ENCODE peak calls at places on chromosomes 12 and 14, in nine cellular contexts. One of them, this sample, is unnamed.

GRCh38 chr12:132295101-132295526 is 34.3 kb downstream of the GALNT9 start:
- DNase-seq in HAP-1: no peak
- DNase-seq in kidney glomerular epithelial cell: no peak
- DNase-seq in fibroblast of mammary gland: no peak
- DNase-seq in activated naive CD4-positive, alpha-beta T cell treated with anti-CD3 and anti-CD28 coated beads for 36 hours: no peak
- DNase-seq in body of pancreas: no peak
- DNase-seq in mesothelial cell of epicardium: no peak
- DNase-seq in foreskin fibroblast: no peak
- DNase-seq in NCI-H1092 treated with DMSO at 0.1 percent for 48 hours: no peak
- DNase-seq in this sample: no peak

GRCh38 chr14:24147761-24148428 is 597 bp downstream of the RNF31 start:
- DNase-seq in foreskin fibroblast: peak
- DNase-seq in body of pancreas: no peak
- DNase-seq in kidney glomerular epithelial cell: no peak
- DNase-seq in mesothelial cell of epicardium: no peak
- DNase-seq in fibroblast of mammary gland: no peak
- DNase-seq in HAP-1: no peak
- DNase-seq in activated naive CD4-positive, alpha-beta T cell treated with anti-CD3 and anti-CD28 coated beads for 36 hours: no peak
- DNase-seq in NCI-H1092 treated with DMSO at 0.1 percent for 48 hours: no peak
- DNase-seq in this sample: no peak

GRCh38 chr12:125983784-125984510 is 918.7 kb downstream of the AACS start:
- DNase-seq in HAP-1: no peak
- DNase-seq in body of pancreas: peak
- DNase-seq in foreskin fibroblast: no peak
- DNase-seq in fibroblast of mammary gland: no peak
- DNase-seq in mesothelial cell of epicardium: no peak
- DNase-seq in activated naive CD4-positive, alpha-beta T cell treated with anti-CD3 and anti-CD28 coated beads for 36 hours: peak
- DNase-seq in kidney glomerular epithelial cell: no peak
- DNase-seq in NCI-H1092 treated with DMSO at 0.1 percent for 48 hours: no peak
- DNase-seq in this sample: peak

GRCh38 chr14:103518416-103519042 is 4.1 kb downstream of the CKB start:
- DNase-seq in foreskin fibroblast: peak
- DNase-seq in HAP-1: no peak
- DNase-seq in mesothelial cell of epicardium: no peak
- DNase-seq in fibroblast of mammary gland: peak
- DNase-seq in kidney glomerular epithelial cell: no peak
- DNase-seq in NCI-H1092 treated with DMSO at 0.1 percent for 48 hours: peak
- DNase-seq in body of pancreas: peak
- DNase-seq in activated naive CD4-positive, alpha-beta T cell treated with anti-CD3 and anti-CD28 coated beads for 36 hours: peak
- DNase-seq in this sample: peak

GRCh38 chr12:3944620-3945019 is 71.4 kb upstream of the PARP11 start:
- DNase-seq in HAP-1: peak
- DNase-seq in fibroblast of mammary gland: no peak
- DNase-seq in foreskin fibroblast: no peak
- DNase-seq in activated naive CD4-positive, alpha-beta T cell treated with anti-CD3 and anti-CD28 coated beads for 36 hours: no peak
- DNase-seq in NCI-H1092 treated with DMSO at 0.1 percent for 48 hours: no peak
- DNase-seq in body of pancreas: no peak
- DNase-seq in kidney glomerular epithelial cell: no peak
- DNase-seq in mesothelial cell of epicardium: no peak
- DNase-seq in this sample: no peak

GRCh38 chr12:91877461-91878230 is 268.0 kb downstream of the BTG1 start:
- DNase-seq in foreskin fibroblast: no peak
- DNase-seq in NCI-H1092 treated with DMSO at 0.1 percent for 48 hours: no peak
- DNase-seq in mesothelial cell of epicardium: no peak
- DNase-seq in HAP-1: no peak
- DNase-seq in kidney glomerular epithelial cell: no peak
- DNase-seq in body of pancreas: no peak
- DNase-seq in activated naive CD4-positive, alpha-beta T cell treated with anti-CD3 and anti-CD28 coated beads for 36 hours: peak
- DNase-seq in fibroblast of mammary gland: no peak
- DNase-seq in this sample: no peak

GRCh38 chr14:87901196-87901595 is 91.8 kb downstream of the GALC start:
- DNase-seq in kidney glomerular epithelial cell: no peak
- DNase-seq in fibroblast of mammary gland: peak
- DNase-seq in body of pancreas: no peak
- DNase-seq in HAP-1: no peak
- DNase-seq in mesothelial cell of epicardium: no peak
- DNase-seq in activated naive CD4-positive, alpha-beta T cell treated with anti-CD3 and anti-CD28 coated beads for 36 hours: no peak
- DNase-seq in foreskin fibroblast: no peak
- DNase-seq in NCI-H1092 treated with DMSO at 0.1 percent for 48 hours: no peak
- DNase-seq in this sample: no peak

GRCh38 chr12:100359822-100360221 is 2.9 kb downstream of the SLC17A8 start:
- DNase-seq in foreskin fibroblast: no peak
- DNase-seq in kidney glomerular epithelial cell: peak
- DNase-seq in activated naive CD4-positive, alpha-beta T cell treated with anti-CD3 and anti-CD28 coated beads for 36 hours: no peak
- DNase-seq in mesothelial cell of epicardium: no peak
- DNase-seq in body of pancreas: no peak
- DNase-seq in fibroblast of mammary gland: no peak
- DNase-seq in NCI-H1092 treated with DMSO at 0.1 percent for 48 hours: no peak
- DNase-seq in HAP-1: no peak
- DNase-seq in this sample: no peak

GRCh38 chr14:90518941-90519256 is 122.1 kb downstream of the CALM1 start:
- DNase-seq in NCI-H1092 treated with DMSO at 0.1 percent for 48 hours: no peak
- DNase-seq in HAP-1: peak
- DNase-seq in activated naive CD4-positive, alpha-beta T cell treated with anti-CD3 and anti-CD28 coated beads for 36 hours: peak
- DNase-seq in foreskin fibroblast: peak
- DNase-seq in mesothelial cell of epicardium: no peak
- DNase-seq in kidney glomerular epithelial cell: no peak
- DNase-seq in fibroblast of mammary gland: peak
- DNase-seq in body of pancreas: peak
- DNase-seq in this sample: no peak

GRCh38 chr14:95322646-95323045 is 2.9 kb upstream of the CLMN start:
- DNase-seq in HAP-1: no peak
- DNase-seq in activated naive CD4-positive, alpha-beta T cell treated with anti-CD3 and anti-CD28 coated beads for 36 hours: no peak
- DNase-seq in foreskin fibroblast: peak
- DNase-seq in mesothelial cell of epicardium: no peak
- DNase-seq in NCI-H1092 treated with DMSO at 0.1 percent for 48 hours: no peak
- DNase-seq in body of pancreas: no peak
- DNase-seq in kidney glomerular epithelial cell: no peak
- DNase-seq in fibroblast of mammary gland: no peak
- DNase-seq in this sample: no peak

GRCh38 chr12:123269980-123270379 is 1.7 kb downstream of the CDK2AP1 start:
- DNase-seq in kidney glomerular epithelial cell: no peak
- DNase-seq in mesothelial cell of epicardium: no peak
- DNase-seq in HAP-1: no peak
- DNase-seq in foreskin fibroblast: no peak
- DNase-seq in body of pancreas: no peak
- DNase-seq in fibroblast of mammary gland: peak
- DNase-seq in NCI-H1092 treated with DMSO at 0.1 percent for 48 hours: peak
- DNase-seq in activated naive CD4-positive, alpha-beta T cell treated with anti-CD3 and anti-CD28 coated beads for 36 hours: no peak
- DNase-seq in this sample: no peak

GRCh38 chr12:78888583-78888982 is 24.0 kb downstream of the SYT1 start:
- DNase-seq in kidney glomerular epithelial cell: peak
- DNase-seq in HAP-1: no peak
- DNase-seq in activated naive CD4-positive, alpha-beta T cell treated with anti-CD3 and anti-CD28 coated beads for 36 hours: no peak
- DNase-seq in foreskin fibroblast: no peak
- DNase-seq in mesothelial cell of epicardium: no peak
- DNase-seq in NCI-H1092 treated with DMSO at 0.1 percent for 48 hours: no peak
- DNase-seq in fibroblast of mammary gland: no peak
- DNase-seq in body of pancreas: no peak
- DNase-seq in this sample: no peak

GRCh38 chr14:42541535-42542001 is 934.9 kb downstream of the LRFN5 start:
- DNase-seq in body of pancreas: no peak
- DNase-seq in HAP-1: no peak
- DNase-seq in mesothelial cell of epicardium: no peak
- DNase-seq in kidney glomerular epithelial cell: peak
- DNase-seq in NCI-H1092 treated with DMSO at 0.1 percent for 48 hours: no peak
- DNase-seq in activated naive CD4-positive, alpha-beta T cell treated with anti-CD3 and anti-CD28 coated beads for 36 hours: no peak
- DNase-seq in foreskin fibroblast: peak
- DNase-seq in fibroblast of mammary gland: peak
- DNase-seq in this sample: no peak

GRCh38 chr12:75269209-75269608 is 59.6 kb upstream of the KCNC2 start:
- DNase-seq in activated naive CD4-positive, alpha-beta T cell treated with anti-CD3 and anti-CD28 coated beads for 36 hours: no peak
- DNase-seq in foreskin fibroblast: no peak
- DNase-seq in body of pancreas: no peak
- DNase-seq in NCI-H1092 treated with DMSO at 0.1 percent for 48 hours: no peak
- DNase-seq in HAP-1: no peak
- DNase-seq in kidney glomerular epithelial cell: no peak
- DNase-seq in fibroblast of mammary gland: no peak
- DNase-seq in mesothelial cell of epicardium: no peak
- DNase-seq in this sample: no peak

GRCh38 chr12:14836336-14837210 is 6.8 kb downstream of the ART4 start:
- DNase-seq in HAP-1: no peak
- DNase-seq in fibroblast of mammary gland: peak
- DNase-seq in NCI-H1092 treated with DMSO at 0.1 percent for 48 hours: no peak
- DNase-seq in kidney glomerular epithelial cell: peak
- DNase-seq in body of pancreas: no peak
- DNase-seq in mesothelial cell of epicardium: no peak
- DNase-seq in foreskin fibroblast: peak
- DNase-seq in activated naive CD4-positive, alpha-beta T cell treated with anti-CD3 and anti-CD28 coated beads for 36 hours: no peak
- DNase-seq in this sample: no peak

GRCh38 chr12:98513379-98514318 is 1.7 kb upstream of the TMPO start:
- DNase-seq in mesothelial cell of epicardium: no peak
- DNase-seq in NCI-H1092 treated with DMSO at 0.1 percent for 48 hours: no peak
- DNase-seq in fibroblast of mammary gland: no peak
- DNase-seq in HAP-1: no peak
- DNase-seq in kidney glomerular epithelial cell: no peak
- DNase-seq in activated naive CD4-positive, alpha-beta T cell treated with anti-CD3 and anti-CD28 coated beads for 36 hours: no peak
- DNase-seq in foreskin fibroblast: no peak
- DNase-seq in body of pancreas: no peak
- DNase-seq in this sample: no peak

GRCh38 chr14:54664961-54665360 is 98.0 kb downstream of the SAMD4A start:
- DNase-seq in body of pancreas: no peak
- DNase-seq in HAP-1: no peak
- DNase-seq in NCI-H1092 treated with DMSO at 0.1 percent for 48 hours: no peak
- DNase-seq in foreskin fibroblast: no peak
- DNase-seq in fibroblast of mammary gland: no peak
- DNase-seq in activated naive CD4-positive, alpha-beta T cell treated with anti-CD3 and anti-CD28 coated beads for 36 hours: no peak
- DNase-seq in kidney glomerular epithelial cell: no peak
- DNase-seq in mesothelial cell of epicardium: no peak
- DNase-seq in this sample: no peak

GRCh38 chr14:69043007-69043444 is 63.9 kb upstream of the ACTN1 start:
- DNase-seq in body of pancreas: peak
- DNase-seq in mesothelial cell of epicardium: no peak
- DNase-seq in kidney glomerular epithelial cell: no peak
- DNase-seq in foreskin fibroblast: peak
- DNase-seq in fibroblast of mammary gland: no peak
- DNase-seq in activated naive CD4-positive, alpha-beta T cell treated with anti-CD3 and anti-CD28 coated beads for 36 hours: no peak
- DNase-seq in NCI-H1092 treated with DMSO at 0.1 percent for 48 hours: no peak
- DNase-seq in HAP-1: no peak
- DNase-seq in this sample: peak

GRCh38 chr12:121888478-121889266 is at the start of gene PSMD9:
- DNase-seq in HAP-1: peak
- DNase-seq in fibroblast of mammary gland: peak
- DNase-seq in kidney glomerular epithelial cell: peak
- DNase-seq in body of pancreas: peak
- DNase-seq in mesothelial cell of epicardium: peak
- DNase-seq in NCI-H1092 treated with DMSO at 0.1 percent for 48 hours: peak
- DNase-seq in foreskin fibroblast: peak
- DNase-seq in activated naive CD4-positive, alpha-beta T cell treated with anti-CD3 and anti-CD28 coated beads for 36 hours: peak
- DNase-seq in this sample: peak

GRCh38 chr14:76502638-76503037 is 126.7 kb downstream of the ESRRB start:
- DNase-seq in HAP-1: no peak
- DNase-seq in fibroblast of mammary gland: no peak
- DNase-seq in foreskin fibroblast: no peak
- DNase-seq in kidney glomerular epithelial cell: no peak
- DNase-seq in activated naive CD4-positive, alpha-beta T cell treated with anti-CD3 and anti-CD28 coated beads for 36 hours: no peak
- DNase-seq in mesothelial cell of epicardium: no peak
- DNase-seq in NCI-H1092 treated with DMSO at 0.1 percent for 48 hours: no peak
- DNase-seq in body of pancreas: no peak
- DNase-seq in this sample: no peak

GRCh38 chr14:69648480-69649414 is 37.4 kb downstream of the SUSD6 start:
- DNase-seq in NCI-H1092 treated with DMSO at 0.1 percent for 48 hours: peak
- DNase-seq in kidney glomerular epithelial cell: peak
- DNase-seq in HAP-1: no peak
- DNase-seq in mesothelial cell of epicardium: no peak
- DNase-seq in foreskin fibroblast: peak
- DNase-seq in fibroblast of mammary gland: peak
- DNase-seq in activated naive CD4-positive, alpha-beta T cell treated with anti-CD3 and anti-CD28 coated beads for 36 hours: no peak
- DNase-seq in body of pancreas: no peak
- DNase-seq in this sample: no peak

GRCh38 chr14:29749327-29749726 is 178.3 kb downstream of the PRKD1 start:
- DNase-seq in kidney glomerular epithelial cell: no peak
- DNase-seq in NCI-H1092 treated with DMSO at 0.1 percent for 48 hours: no peak
- DNase-seq in fibroblast of mammary gland: peak
- DNase-seq in body of pancreas: no peak
- DNase-seq in HAP-1: no peak
- DNase-seq in mesothelial cell of epicardium: no peak
- DNase-seq in foreskin fibroblast: peak
- DNase-seq in activated naive CD4-positive, alpha-beta T cell treated with anti-CD3 and anti-CD28 coated beads for 36 hours: no peak
- DNase-seq in this sample: no peak

GRCh38 chr12:100545092-100545491 is 28.4 kb upstream of the GAS2L3 start:
- DNase-seq in activated naive CD4-positive, alpha-beta T cell treated with anti-CD3 and anti-CD28 coated beads for 36 hours: no peak
- DNase-seq in body of pancreas: no peak
- DNase-seq in foreskin fibroblast: no peak
- DNase-seq in mesothelial cell of epicardium: no peak
- DNase-seq in HAP-1: no peak
- DNase-seq in NCI-H1092 treated with DMSO at 0.1 percent for 48 hours: no peak
- DNase-seq in kidney glomerular epithelial cell: no peak
- DNase-seq in fibroblast of mammary gland: peak
- DNase-seq in this sample: no peak

GRCh38 chr12:78290606-78291345 is 460.1 kb downstream of the NAV3 start:
- DNase-seq in mesothelial cell of epicardium: no peak
- DNase-seq in foreskin fibroblast: peak
- DNase-seq in activated naive CD4-positive, alpha-beta T cell treated with anti-CD3 and anti-CD28 coated beads for 36 hours: no peak
- DNase-seq in fibroblast of mammary gland: peak
- DNase-seq in HAP-1: no peak
- DNase-seq in NCI-H1092 treated with DMSO at 0.1 percent for 48 hours: no peak
- DNase-seq in body of pancreas: no peak
- DNase-seq in kidney glomerular epithelial cell: peak
- DNase-seq in this sample: no peak

GRCh38 chr12:18716236-18716635 is 21.6 kb downstream of the PLCZ1 start:
- DNase-seq in HAP-1: no peak
- DNase-seq in body of pancreas: no peak
- DNase-seq in kidney glomerular epithelial cell: no peak
- DNase-seq in fibroblast of mammary gland: no peak
- DNase-seq in foreskin fibroblast: no peak
- DNase-seq in mesothelial cell of epicardium: no peak
- DNase-seq in activated naive CD4-positive, alpha-beta T cell treated with anti-CD3 and anti-CD28 coated beads for 36 hours: no peak
- DNase-seq in NCI-H1092 treated with DMSO at 0.1 percent for 48 hours: no peak
- DNase-seq in this sample: no peak

GRCh38 chr12:12645485-12645884 is 33.8 kb downstream of the CREBL2 start:
- DNase-seq in kidney glomerular epithelial cell: no peak
- DNase-seq in activated naive CD4-positive, alpha-beta T cell treated with anti-CD3 and anti-CD28 coated beads for 36 hours: peak
- DNase-seq in fibroblast of mammary gland: peak
- DNase-seq in NCI-H1092 treated with DMSO at 0.1 percent for 48 hours: no peak
- DNase-seq in HAP-1: no peak
- DNase-seq in foreskin fibroblast: peak
- DNase-seq in body of pancreas: peak
- DNase-seq in mesothelial cell of epicardium: no peak
- DNase-seq in this sample: no peak

GRCh38 chr12:104707179-104707578 is 250.4 kb downstream of the CHST11 start:
- DNase-seq in mesothelial cell of epicardium: no peak
- DNase-seq in activated naive CD4-positive, alpha-beta T cell treated with anti-CD3 and anti-CD28 coated beads for 36 hours: peak
- DNase-seq in kidney glomerular epithelial cell: no peak
- DNase-seq in fibroblast of mammary gland: peak
- DNase-seq in body of pancreas: no peak
- DNase-seq in foreskin fibroblast: peak
- DNase-seq in HAP-1: no peak
- DNase-seq in NCI-H1092 treated with DMSO at 0.1 percent for 48 hours: no peak
- DNase-seq in this sample: no peak

GRCh38 chr14:100611811-100612480 is 24.7 kb upstream of the BEGAIN start:
- DNase-seq in HAP-1: no peak
- DNase-seq in mesothelial cell of epicardium: no peak
- DNase-seq in activated naive CD4-positive, alpha-beta T cell treated with anti-CD3 and anti-CD28 coated beads for 36 hours: no peak
- DNase-seq in body of pancreas: no peak
- DNase-seq in kidney glomerular epithelial cell: no peak
- DNase-seq in foreskin fibroblast: no peak
- DNase-seq in fibroblast of mammary gland: no peak
- DNase-seq in NCI-H1092 treated with DMSO at 0.1 percent for 48 hours: no peak
- DNase-seq in this sample: no peak

GRCh38 chr14:104981699-104982541 is 3.7 kb upstream of the CLBA1 start:
- DNase-seq in activated naive CD4-positive, alpha-beta T cell treated with anti-CD3 and anti-CD28 coated beads for 36 hours: no peak
- DNase-seq in fibroblast of mammary gland: no peak
- DNase-seq in body of pancreas: no peak
- DNase-seq in foreskin fibroblast: no peak
- DNase-seq in mesothelial cell of epicardium: no peak
- DNase-seq in kidney glomerular epithelial cell: no peak
- DNase-seq in NCI-H1092 treated with DMSO at 0.1 percent for 48 hours: no peak
- DNase-seq in HAP-1: no peak
- DNase-seq in this sample: peak

GRCh38 chr14:75437201-75438143 is 9.7 kb downstream of the JDP2 start:
- DNase-seq in fibroblast of mammary gland: no peak
- DNase-seq in HAP-1: no peak
- DNase-seq in mesothelial cell of epicardium: no peak
- DNase-seq in body of pancreas: no peak
- DNase-seq in foreskin fibroblast: peak
- DNase-seq in NCI-H1092 treated with DMSO at 0.1 percent for 48 hours: peak
- DNase-seq in activated naive CD4-positive, alpha-beta T cell treated with anti-CD3 and anti-CD28 coated beads for 36 hours: no peak
- DNase-seq in kidney glomerular epithelial cell: no peak
- DNase-seq in this sample: no peak

GRCh38 chr12:76346798-76347420 is 1.3 kb downstream of the BBS10 start:
- DNase-seq in HAP-1: peak
- DNase-seq in mesothelial cell of epicardium: no peak
- DNase-seq in foreskin fibroblast: peak
- DNase-seq in activated naive CD4-positive, alpha-beta T cell treated with anti-CD3 and anti-CD28 coated beads for 36 hours: peak
- DNase-seq in body of pancreas: peak
- DNase-seq in NCI-H1092 treated with DMSO at 0.1 percent for 48 hours: no peak
- DNase-seq in kidney glomerular epithelial cell: peak
- DNase-seq in fibroblast of mammary gland: peak
- DNase-seq in this sample: no peak

This sample was measured in left lobe of liver.